ENCODE peak calls at places on chromosome 6, in six cellular contexts. A, O, N, W, I and V are unnamed samples.

GRCh38 chr6:155234687-155235543 is 28.9 kb upstream of the CLDN20 start:
- DNase-seq in A (no peak), O (no peak), W (no peak), N (no peak), I (no peak), V (peak)

GRCh38 chr6:78231002-78231401 is 578.2 kb downstream of the MEI4 start:
- DNase-seq in N (no peak), W (no peak), I (no peak), A (no peak), O (no peak), V (no peak)

GRCh38 chr6:897561-898207 is 204.7 kb upstream of the EXOC2 start:
- DNase-seq in W (no peak), A (no peak), I (no peak), O (no peak), N (no peak), V (no peak)

GRCh38 chr6:163128324-163128723 is 286.2 kb upstream of the QKI start:
- DNase-seq in A (no peak), I (no peak), W (no peak), O (no peak), N (no peak), V (no peak)

GRCh38 chr6:44058617-44059358 is 68.5 kb downstream of the MRPL14 start:
- DNase-seq in O (peak), N (no peak), A (peak), I (no peak), W (no peak), V (peak)

GRCh38 chr6:79280756-79281155 is 46.3 kb upstream of the HMGN3 start:
- DNase-seq in W (no peak), N (no peak), O (no peak), I (no peak), A (no peak), V (no peak)

GRCh38 chr6:101853686-101854085 is 460.2 kb downstream of the GRIK2 start:
- DNase-seq in N (no peak), I (no peak), W (no peak), O (no peak), A (no peak), V (no peak)

GRCh38 chr6:151494235-151494950 is 576 bp downstream of the CCDC170 start:
- DNase-seq in W (no peak), O (peak), A (peak), I (peak), N (no peak), V (peak)

GRCh38 chr6:22826961-22827360 is 257.6 kb downstream of the HDGFL1 start:
- DNase-seq in O (no peak), N (no peak), I (no peak), A (no peak), W (no peak), V (peak)

GRCh38 chr6:167845856-167846255 is 19.1 kb downstream of the AFDN start:
- DNase-seq in N (no peak), I (no peak), A (no peak), W (no peak), O (no peak), V (no peak)

GRCh38 chr6:119259027-119259426 is 90.5 kb downstream of the MAN1A1 start:
- DNase-seq in I (no peak), O (no peak), N (no peak), W (no peak), A (no peak), V (no peak)

GRCh38 chr6:113690255-113690956 is 166.7 kb upstream of the MARCKS start:
- DNase-seq in A (peak), I (no peak), N (no peak), O (no peak), W (no peak), V (peak)

GRCh38 chr6:44606506-44606905 is 219.0 kb downstream of the CDC5L start:
- DNase-seq in O (no peak), N (no peak), I (no peak), W (no peak), A (no peak), V (no peak)

GRCh38 chr6:34696189-34696738 is 303 bp downstream of the ILRUN start:
- DNase-seq in W (no peak), I (no peak), O (peak), A (no peak), N (no peak), V (peak)

GRCh38 chr6:32973934-32974333 is 5.5 kb downstream of the BRD2 start:
- DNase-seq in O (no peak), A (peak), W (no peak), I (no peak), N (no peak), V (peak)

GRCh38 chr6:149545258-149545753 is 537 bp downstream of the PPIL4 start:
- DNase-seq in I (peak), O (peak), A (peak), N (peak), W (peak), V (peak)

GRCh38 chr6:6616670-6617069 is 28.1 kb downstream of the LY86 start:
- DNase-seq in O (no peak), W (no peak), A (no peak), N (no peak), I (no peak), V (no peak)

GRCh38 chr6:136646377-136646776 is 96.2 kb upstream of the MAP7 start:
- DNase-seq in W (no peak), O (no peak), A (no peak), I (no peak), N (no peak), V (peak)

GRCh38 chr6:24985313-24985712 is 49.6 kb upstream of the RIPOR2 start:
- DNase-seq in O (no peak), W (no peak), I (no peak), N (no peak), A (no peak), V (no peak)

GRCh38 chr6:144248470-144249301 is 36.4 kb upstream of the UTRN start:
- DNase-seq in A (peak), N (no peak), O (no peak), W (no peak), I (no peak), V (peak)

GRCh38 chr6:154092336-154092962 is 53.4 kb downstream of the OPRM1 start:
- DNase-seq in W (no peak), I (no peak), A (no peak), O (no peak), N (no peak), V (no peak)

GRCh38 chr6:146916435-146917015 is 287.7 kb upstream of the STXBP5 start:
- DNase-seq in O (no peak), A (no peak), N (no peak), W (no peak), I (no peak), V (no peak)

GRCh38 chr6:37630281-37630799 is 67.3 kb downstream of the MDGA1 start:
- DNase-seq in N (no peak), A (peak), O (no peak), W (no peak), I (no peak), V (peak)

GRCh38 chr6:25966707-25967106 is 4.1 kb downstream of the TRIM38 start:
- DNase-seq in I (no peak), A (no peak), N (no peak), W (no peak), O (no peak), V (no peak)

GRCh38 chr6:108560463-108561308 is at the start of gene FOXO3:
- DNase-seq in N (peak), A (peak), O (peak), I (peak), W (no peak), V (peak)

GRCh38 chr6:19613678-19614077 is 223.5 kb upstream of the ID4 start:
- DNase-seq in O (no peak), I (no peak), N (no peak), A (no peak), W (no peak), V (no peak)

GRCh38 chr6:127459231-127459641 is at the start of gene KIAA0408:
- DNase-seq in I (no peak), O (peak), W (no peak), N (no peak), A (peak), V (peak)